ENCODE peak calls at places on chromosomes 16 and 17, in ten cellular contexts. G is CD8-positive, alpha-beta T cell; I is stomach; N is lower lobe of right lung; T is heart right ventricle; L is tibial artery; X is thoracic aorta; P is cardiac muscle cell; C is AG04450; M is breast epithelium. D is an unnamed sample.

GRCh38 chr16:10362077-10362863 is 23.6 kb upstream of the ATF7IP2 start:
- DNase-seq in P (no peak), N (no peak), C (no peak), T (no peak), I (no peak), L (no peak), X (no peak), G (no peak), M (no peak), D (no peak)

GRCh38 chr17:42821176-42821575 is 2.9 kb downstream of the BECN1 start:
- DNase-seq in I (no peak), G (no peak), N (no peak), M (no peak), C (no peak), L (no peak), P (no peak), T (no peak), X (no peak), D (no peak)

GRCh38 chr16:86533942-86534341 is 21.1 kb downstream of the MTHFSD start:
- DNase-seq in G (no peak), C (no peak), M (no peak), T (no peak), L (no peak), X (no peak), P (no peak), N (no peak), I (no peak), D (no peak)

GRCh38 chr17:623121-623520 is 91.5 kb downstream of the VPS53 start:
- DNase-seq in G (no peak), M (no peak), X (no peak), N (no peak), C (no peak), T (no peak), I (no peak), P (no peak), L (no peak), D (no peak)

GRCh38 chr16:85455534-85455933 is 157.6 kb upstream of the GSE1 start:
- DNase-seq in G (no peak), M (no peak), X (no peak), L (no peak), P (no peak), T (no peak), C (no peak), N (no peak), I (no peak), D (no peak)

GRCh38 chr17:79625706-79626105 is 14.9 kb upstream of the RBFOX3 start:
- DNase-seq in X (no peak), N (peak), M (peak), G (no peak), C (no peak), P (no peak), I (no peak), L (no peak), T (peak), D (peak)

GRCh38 chr16:81868057-81868748 is 89.1 kb downstream of the PLCG2 start:
- DNase-seq in L (no peak), N (no peak), T (no peak), P (no peak), G (no peak), I (no peak), C (no peak), X (no peak), M (no peak), D (no peak)

GRCh38 chr16:85393674-85394510 is 219.2 kb upstream of the GSE1 start:
- DNase-seq in N (peak), P (peak), X (no peak), L (peak), G (peak), T (peak), M (no peak), C (no peak), I (peak), D (peak)

GRCh38 chr16:27972500-27972899 is 91.0 kb downstream of the GSG1L start:
- DNase-seq in G (no peak), I (no peak), M (no peak), X (no peak), P (peak), T (peak), N (no peak), L (no peak), C (no peak), D (peak)

GRCh38 chr17:60155427-60155814 is 5.6 kb downstream of the CA4 start:
- DNase-seq in C (no peak), X (no peak), T (no peak), I (no peak), P (no peak), M (no peak), L (no peak), N (peak), G (no peak), D (no peak)

GRCh38 chr17:67993153-67993997 is 2.9 kb downstream of the C17orf58 start:
- DNase-seq in M (peak), L (peak), N (peak), P (peak), T (peak), X (peak), C (no peak), G (peak), I (peak), D (peak)

GRCh38 chr17:62179525-62180161 is 114.6 kb upstream of the MED13 start:
- DNase-seq in C (no peak), M (no peak), I (no peak), P (no peak), N (no peak), X (no peak), L (no peak), G (no peak), T (no peak), D (no peak)

GRCh38 chr16:10838611-10839270 is 20.1 kb upstream of the TVP23A start:
- DNase-seq in T (no peak), X (no peak), M (no peak), N (no peak), I (no peak), L (no peak), C (no peak), P (no peak), G (no peak), D (no peak)

GRCh38 chr17:3695129-3695722 is 729 bp downstream of the P2RX5 start:
- DNase-seq in N (no peak), T (peak), G (no peak), X (no peak), P (no peak), M (no peak), C (no peak), L (peak), I (no peak), D (peak)

GRCh38 chr16:89189358-89190025 is 10.8 kb downstream of the SLC22A31 start:
- DNase-seq in M (no peak), T (no peak), X (no peak), I (no peak), P (no peak), G (peak), N (peak), C (no peak), L (no peak), D (no peak)

GRCh38 chr17:32277284-32277683 is 11.7 kb downstream of the RHBDL3 start:
- DNase-seq in X (no peak), M (no peak), P (peak), N (no peak), G (no peak), L (no peak), I (no peak), C (no peak), T (no peak), D (no peak)

GRCh38 chr17:21019976-21020575 is 22.7 kb downstream of the USP22 start:
- DNase-seq in L (peak), P (no peak), X (no peak), T (no peak), G (peak), M (no peak), N (no peak), I (peak), C (no peak), D (peak)

GRCh38 chr17:65173284-65173793 is 36.2 kb downstream of the RGS9 start:
- DNase-seq in T (peak), N (no peak), C (no peak), P (peak), M (no peak), L (no peak), I (peak), G (peak), X (no peak), D (no peak)

GRCh38 chr16:58111331-58111627 is 17.9 kb downstream of the CFAP20 start:
- DNase-seq in I (no peak), G (no peak), C (no peak), T (no peak), M (no peak), X (no peak), N (no peak), L (no peak), P (no peak), D (no peak)

GRCh38 chr17:9004132-9004960 is 17.0 kb upstream of the NTN1 start:
- DNase-seq in M (no peak), C (no peak), P (no peak), L (no peak), I (no peak), N (no peak), X (no peak), G (no peak), T (no peak), D (peak)

GRCh38 chr16:55285586-55285985 is 38.4 kb upstream of the IRX6 start:
- DNase-seq in G (no peak), P (no peak), X (no peak), M (no peak), N (no peak), T (no peak), C (no peak), I (no peak), L (no peak), D (no peak)

GRCh38 chr17:75319818-75320691 is 30.8 kb upstream of the SLC25A19 start:
- DNase-seq in P (no peak), C (peak), L (no peak), I (no peak), T (no peak), N (no peak), X (no peak), M (no peak), G (no peak), D (no peak)

GRCh38 chr16:10752843-10753523 is 9.3 kb downstream of the NUBP1 start:
- DNase-seq in P (no peak), N (peak), T (peak), G (peak), L (peak), X (no peak), C (no peak), I (peak), M (no peak), D (peak)

GRCh38 chr17:16449121-16449570 is 33.8 kb downstream of the TRPV2 start:
- DNase-seq in X (no peak), G (no peak), L (no peak), I (no peak), T (no peak), P (no peak), N (no peak), M (no peak), C (no peak), D (no peak)

GRCh38 chr17:36812762-36813161 is 124.5 kb upstream of the LHX1 start:
- DNase-seq in P (peak), G (no peak), L (no peak), C (no peak), X (no peak), I (no peak), N (no peak), T (no peak), M (no peak), D (no peak)

GRCh38 chr17:22090263-22090935 is 398.1 kb downstream of the KCNJ18 start:
- DNase-seq in C (no peak), M (no peak), L (no peak), N (no peak), X (no peak), I (no peak), T (no peak), G (no peak), P (no peak), D (no peak)

GRCh38 chr17:46097497-46097896 is 95.7 kb downstream of the KANSL1 start:
- DNase-seq in T (no peak), M (no peak), G (no peak), L (no peak), P (no peak), I (no peak), C (no peak), N (no peak), X (no peak), D (no peak)

GRCh38 chr17:49567104-49567521 is 8.6 kb upstream of the NXPH3 start:
- DNase-seq in G (no peak), X (no peak), P (no peak), L (peak), C (no peak), N (peak), T (no peak), I (no peak), M (no peak), D (no peak)

GRCh38 chr17:49566668-49567071 is 9.0 kb upstream of the NXPH3 start:
- DNase-seq in M (no peak), P (no peak), T (no peak), C (no peak), L (no peak), N (peak), X (no peak), I (no peak), G (no peak), D (no peak)

GRCh38 chr17:49570540-49571242 is 5.0 kb upstream of the NXPH3 start:
- DNase-seq in L (no peak), X (no peak), I (no peak), P (no peak), C (no peak), M (no peak), G (no peak), T (no peak), N (no peak), D (no peak)

GRCh38 chr17:49565948-49566491 is 9.7 kb upstream of the NXPH3 start:
- DNase-seq in G (no peak), L (peak), X (peak), N (peak), C (no peak), T (peak), P (peak), I (peak), M (peak), D (peak)

GRCh38 chr17:49567871-49568694 is 7.6 kb upstream of the NXPH3 start:
- DNase-seq in I (peak), L (peak), P (peak), T (peak), X (peak), C (peak), M (peak), N (peak), G (peak), D (peak)
- H3K27ac ChIP-seq in I (peak), L (peak), P (no peak), T (peak), X (peak), C (no peak), M (peak), N (peak), G (no peak), D (no peak)

DNA sequence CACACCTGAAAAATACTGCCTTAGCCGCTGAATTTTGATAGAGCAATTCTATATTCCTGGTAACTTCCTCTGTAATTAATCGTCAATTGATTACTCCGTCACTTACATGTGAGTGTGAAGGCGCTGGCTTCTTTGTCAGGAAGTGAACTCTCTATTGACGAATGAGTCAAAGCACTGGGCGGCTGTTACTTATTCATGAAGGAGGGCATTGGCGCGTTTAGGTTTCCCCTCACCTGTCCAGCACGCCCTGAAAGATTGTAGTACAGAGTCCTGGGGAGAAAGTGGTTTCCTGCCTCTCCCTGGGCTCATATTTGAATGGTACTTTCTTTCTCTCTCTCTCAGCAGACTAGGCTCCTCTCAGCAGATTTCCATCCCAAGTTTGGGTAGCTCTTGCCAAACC is 21.0 kb downstream of the SOCS3 start:
- DNase-seq in L (no peak), X (no peak), I (peak), N (no peak), C (no peak), M (no peak), P (no peak), G (no peak), T (no peak), D (no peak)
- TF ChIP-seq CTCF in L (no peak), X (no peak), I (no peak), N (no peak), C (no peak), M (no peak), P (no peak), G (no peak), T (no peak), D (no peak)

DNA sequence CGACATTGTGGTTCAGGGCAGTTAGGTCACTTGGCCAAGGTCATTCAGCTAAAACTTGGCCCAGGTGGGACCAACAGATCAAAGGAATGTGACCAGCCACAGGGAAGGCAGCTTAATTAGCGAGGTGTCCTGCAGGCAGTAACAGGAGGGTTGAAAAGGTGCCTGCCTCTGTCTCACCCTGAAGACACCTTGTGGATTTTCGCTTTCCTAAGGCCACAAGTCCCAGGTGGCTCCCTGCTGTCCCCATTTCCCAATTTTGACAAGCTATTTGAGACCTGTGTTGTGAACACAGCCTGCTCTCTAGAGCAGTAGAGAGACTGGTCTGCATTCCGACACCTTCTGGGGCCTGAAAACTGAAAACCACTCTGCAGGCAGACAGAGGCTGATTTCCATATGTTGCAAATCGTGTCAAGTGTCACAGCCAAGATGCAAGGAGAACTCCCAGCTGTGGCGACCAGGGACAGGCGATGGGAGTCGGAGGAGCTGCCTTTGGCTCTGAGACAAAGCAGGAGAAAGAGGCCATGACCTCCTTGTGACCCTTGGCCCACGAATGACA is 593.1 kb upstream of the CDH5 start:
- DNase-seq in I (no peak), L (no peak), X (no peak), G (no peak), N (no peak), C (no peak), M (no peak), P (peak), T (no peak), D (no peak)
- H3K27ac ChIP-seq in I (no peak), L (no peak), X (no peak), G (no peak), N (no peak), C (no peak), M (no peak), P (peak), T (no peak), D (no peak)

DNA sequence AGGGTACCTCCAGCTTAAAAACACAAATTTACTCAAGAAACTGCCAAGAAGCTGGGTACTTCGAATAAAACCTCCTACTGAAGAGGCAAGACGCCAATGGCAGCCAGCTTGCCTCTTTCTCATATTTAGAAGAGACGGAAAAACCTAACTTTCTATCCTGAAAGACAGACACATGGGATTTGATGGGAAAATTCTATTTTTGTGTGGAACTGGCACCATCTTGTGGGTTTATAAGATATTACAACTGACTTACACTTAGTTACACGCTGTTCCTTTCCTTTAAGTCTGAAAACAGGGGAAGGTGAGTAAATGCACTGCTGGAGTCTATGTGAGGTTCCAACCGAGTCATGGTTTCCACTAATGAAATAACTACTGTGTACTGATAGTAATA is 10.3 kb downstream of the ZNF18 start:
- DNase-seq in M (no peak), P (peak), I (no peak), X (no peak), L (no peak), G (no peak), T (peak), C (peak), N (no peak), D (no peak)
- TF ChIP-seq CTCF in M (peak), P (peak), I (no peak), X (peak), L (peak), G (no peak), T (peak), C (peak), N (peak), D (peak)

DNA sequence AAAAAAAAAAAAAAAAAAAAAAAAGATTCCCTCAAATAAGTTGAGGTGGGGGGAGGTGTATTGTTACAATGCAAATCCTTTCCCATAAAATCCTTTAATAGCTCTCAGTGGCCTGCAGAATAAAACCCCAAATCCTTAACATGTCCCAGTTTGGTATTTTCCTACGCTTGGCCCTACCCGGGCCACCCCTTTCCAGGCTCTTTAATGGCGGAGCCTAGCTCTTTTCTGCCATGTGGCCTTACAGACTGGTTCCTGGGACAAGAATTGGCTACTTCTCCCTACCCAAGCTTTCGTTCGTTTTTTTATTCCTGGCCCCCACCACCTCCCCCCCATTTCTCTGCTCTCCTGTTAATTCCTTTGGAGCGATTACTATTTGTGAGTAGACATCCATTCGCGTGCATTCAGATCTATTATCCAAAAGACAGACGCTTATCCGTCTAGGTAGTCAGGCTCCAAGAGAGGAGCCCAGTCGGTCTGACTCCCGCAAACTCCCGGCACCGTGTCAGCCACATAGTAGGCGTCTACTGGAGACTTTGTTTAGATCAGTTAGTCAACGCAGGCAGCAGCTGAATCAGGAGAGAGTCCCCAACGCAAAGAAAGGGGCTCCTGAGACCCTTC is 813 bp upstream of the THAP11 start:
- DNase-seq in X (no peak), C (no peak), G (no peak), N (no peak), L (no peak), T (no peak), I (no peak), P (no peak), M (no peak), D (no peak)
- H3K27ac ChIP-seq in X (peak), C (peak), G (peak), N (peak), L (peak), T (peak), I (peak), P (peak), M (peak), D (peak)